ENCODE peak calls at places on chromosomes 1 and 21, in eight cellular contexts. T, A, N, I, B, R, S and W are unnamed samples.

GRCh38 chr1:228918335-228918734 is 183.1 kb downstream of the RHOU start:
- DNase-seq in T (no peak), A (no peak), N (no peak), I (no peak), B (no peak), R (no peak), S (no peak), W (no peak)

GRCh38 chr21:27275294-27275927 is 308.5 kb upstream of the ADAMTS5 start:
- DNase-seq in T (peak), A (peak), N (peak), I (no peak), B (no peak), R (no peak), S (peak), W (peak)

GRCh38 chr21:46120301-46121285 is 22.7 kb downstream of the COL6A2 start:
- DNase-seq in T (no peak), A (no peak), N (no peak), I (no peak), B (peak), R (peak), S (no peak), W (no peak)

GRCh38 chr1:60547821-60548220 is 474.3 kb upstream of the C1orf87 start:
- DNase-seq in T (no peak), A (no peak), N (no peak), I (no peak), B (no peak), R (no peak), S (no peak), W (no peak)

GRCh38 chr1:81550753-81551152 is 250.0 kb upstream of the ADGRL2 start:
- DNase-seq in T (no peak), A (peak), N (peak), I (no peak), B (no peak), R (no peak), S (no peak), W (peak)

GRCh38 chr1:232319106-232319505 is 310.8 kb downstream of the SIPA1L2 start:
- DNase-seq in T (no peak), A (no peak), N (peak), I (no peak), B (no peak), R (peak), S (no peak), W (peak)

GRCh38 chr21:33642896-33643657 is 776 bp downstream of the ITSN1 start:
- DNase-seq in T (no peak), A (peak), N (peak), I (no peak), B (peak), R (peak), S (peak), W (peak)

GRCh38 chr1:30461640-30462039 is 261.7 kb downstream of the MATN1 start:
- DNase-seq in T (no peak), A (peak), N (no peak), I (no peak), B (peak), R (no peak), S (no peak), W (no peak)

GRCh38 chr1:11455925-11456580 is 22.9 kb upstream of the DISP3 start:
- DNase-seq in T (no peak), A (no peak), N (no peak), I (no peak), B (no peak), R (no peak), S (no peak), W (no peak)
- TF ChIP-seq CTCF in T (no peak), A (no peak), N (no peak), I (no peak), B (no peak), R (no peak), S (no peak), W (no peak)

DNA sequence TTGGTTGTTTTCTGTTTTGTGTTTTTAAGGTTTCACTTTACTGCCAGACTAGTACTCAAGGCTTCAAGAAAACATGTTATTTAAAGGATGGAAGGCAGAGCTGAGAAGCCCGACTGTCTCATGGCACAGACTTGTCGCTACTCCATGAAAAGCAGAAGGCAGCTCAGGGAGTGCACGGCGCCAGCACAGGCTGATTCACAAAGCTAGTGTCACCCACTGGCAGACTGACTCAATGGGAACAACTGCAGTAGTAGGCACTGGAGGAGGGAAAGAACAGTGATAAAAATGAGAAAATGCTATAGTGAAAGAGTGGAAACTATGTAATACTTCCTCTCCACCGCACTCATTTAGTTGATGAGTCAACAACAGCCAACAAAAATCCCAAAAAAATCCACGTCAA is 14.7 kb downstream of the HSF2BP start:
- DNase-seq in T (peak), A (no peak), N (no peak), I (no peak), B (no peak), R (no peak), S (peak), W (peak)
- H3K27ac ChIP-seq in T (peak), A (peak), N (peak), I (no peak), B (no peak), R (no peak), S (no peak), W (no peak)

GRCh38 chr1:86965012-86965826 is 50.8 kb downstream of the HS2ST1 start:
- DNase-seq in T (peak), A (peak), N (peak), I (no peak), B (no peak), R (no peak), S (peak), W (peak)
- TF ChIP-seq CTCF in T (peak), A (peak), N (peak), I (peak), B (peak), R (peak), S (peak), W (peak)

DNA sequence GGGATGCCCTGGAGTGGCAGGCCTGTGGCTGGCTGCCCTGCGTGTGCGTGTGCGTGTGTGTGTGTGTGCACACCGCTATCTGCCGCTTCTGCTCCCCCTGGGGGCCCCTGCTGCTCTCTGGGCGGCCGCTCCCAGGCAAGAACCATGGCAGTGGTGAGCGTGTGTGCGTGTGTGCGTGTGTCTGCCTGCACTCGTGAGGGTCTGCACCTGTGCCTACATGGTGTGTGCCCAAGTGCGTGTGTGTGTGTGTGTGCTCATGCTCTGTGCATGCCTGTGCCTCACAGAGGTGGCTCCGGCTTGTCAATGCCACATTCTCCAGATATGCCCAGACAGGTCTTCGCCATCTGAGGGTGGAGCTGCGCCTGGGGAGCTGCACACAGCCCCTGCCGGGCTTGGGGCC is 18.7 kb upstream of the PEX10 start:
- DNase-seq in T (no peak), A (no peak), N (peak), I (no peak), B (no peak), R (no peak), S (no peak), W (peak)
- H3K27ac ChIP-seq in T (no peak), A (no peak), N (peak), I (no peak), B (no peak), R (no peak), S (no peak), W (no peak)

GRCh38 chr1:117008675-117009074 is 7.1 kb downstream of the CD101 start:
- DNase-seq in T (no peak), A (no peak), N (no peak), I (no peak), B (no peak), R (no peak), S (no peak), W (no peak)
- TF ChIP-seq CTCF in T (peak), A (no peak), N (no peak), I (no peak), B (no peak), R (no peak), S (no peak), W (no peak)

DNA sequence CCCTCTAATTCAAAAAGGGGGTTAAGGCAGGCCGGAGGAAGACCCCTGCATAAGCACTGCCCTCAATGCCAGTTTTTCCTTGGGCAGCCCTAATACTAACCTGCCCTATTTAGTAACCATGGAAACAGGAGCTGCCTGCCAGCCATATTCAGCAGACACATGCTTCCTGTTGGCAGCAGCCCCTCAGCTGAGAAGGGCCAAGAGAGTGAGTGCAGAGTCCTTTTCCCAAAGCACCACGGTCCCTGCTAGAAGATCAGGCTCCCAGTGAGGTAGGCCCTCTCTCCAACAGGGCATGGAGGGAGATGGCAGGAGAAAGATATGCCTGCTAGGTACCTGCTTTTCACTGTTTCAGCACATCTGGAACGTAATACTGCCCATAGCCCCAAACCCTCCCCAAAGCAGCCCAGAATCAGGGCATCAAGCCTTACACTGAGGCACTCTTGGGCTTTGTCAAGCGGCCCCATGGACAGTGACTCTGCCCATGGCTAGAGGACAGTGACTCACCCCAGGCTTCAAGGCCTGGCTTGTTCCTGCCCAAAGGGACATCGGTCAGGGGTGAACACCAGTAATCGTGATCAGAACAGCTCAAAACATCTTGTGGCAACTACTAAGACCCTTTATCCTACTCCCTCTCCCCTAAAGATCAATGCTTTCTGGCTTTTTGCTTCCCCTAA is 64.5 kb downstream of the BCAR3 start:
- DNase-seq in T (no peak), A (no peak), N (peak), I (no peak), B (no peak), R (no peak), S (no peak), W (no peak)
- H3K27ac ChIP-seq in T (peak), A (peak), N (peak), I (no peak), B (peak), R (peak), S (no peak), W (peak)

GRCh38 chr1:194033646-194034045 is 847.2 kb upstream of the B3GALT2 start:
- DNase-seq in T (no peak), A (no peak), N (no peak), I (no peak), B (no peak), R (no peak), S (no peak), W (no peak)
- TF ChIP-seq CTCF in T (no peak), A (no peak), N (no peak), I (no peak), B (no peak), R (no peak), S (no peak), W (no peak)

DNA sequence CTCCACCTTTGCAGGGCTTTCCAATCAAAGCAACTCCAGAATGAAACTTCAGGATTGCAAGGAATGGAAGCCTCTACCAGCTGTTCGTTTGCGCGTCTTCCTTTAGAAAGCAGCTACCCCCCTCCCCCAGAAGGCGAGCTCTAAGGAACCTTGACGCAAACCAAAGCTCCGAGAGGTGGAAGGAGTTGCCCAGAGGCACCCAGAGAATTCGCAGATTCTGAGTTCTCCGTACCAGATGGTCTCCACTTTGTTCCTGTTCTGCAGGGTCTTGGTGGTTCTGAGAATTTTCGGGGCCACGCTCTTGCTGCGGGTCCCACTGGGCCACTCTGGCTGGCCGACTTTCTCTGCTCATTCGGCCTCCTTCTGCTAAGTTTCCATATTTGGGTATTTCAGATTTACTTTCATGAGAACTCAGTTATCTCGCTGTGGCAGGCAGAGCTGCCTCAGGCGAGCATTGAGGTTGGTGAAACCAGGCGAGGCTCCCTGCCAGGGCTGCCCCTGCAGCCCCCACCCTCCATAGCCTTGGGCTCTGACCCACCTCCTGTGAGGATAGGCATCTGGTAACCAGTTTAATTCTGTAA is 798 bp downstream of the TRAF5 start:
- DNase-seq in T (peak), A (peak), N (peak), I (no peak), B (no peak), R (no peak), S (peak), W (peak)
- H3K27ac ChIP-seq in T (peak), A (peak), N (peak), I (peak), B (peak), R (peak), S (peak), W (no peak)